ENCODE peak calls at places on chromosomes 16 and 17, in ten cellular contexts. J is MM.1S, F is heart left ventricle, X is cardiac muscle cell, V is cardiac fibroblast, K is dorsolateral prefrontal cortex, U is A549, C is choroid plexus epithelial cell, L is AG09309, N is tibial artery. W is an unnamed sample.

GRCh38 chr17:77836557-77837041 is 121.9 kb upstream of the TNRC6C start:
- DNase-seq in F (no peak), L (no peak), V (peak), N (peak), K (no peak), C (peak), U (no peak), X (no peak), J (no peak), W (no peak)

GRCh38 chr16:81480856-81481821 is 36.5 kb downstream of the CMIP start:
- DNase-seq in L (no peak), X (no peak), U (no peak), V (peak), J (no peak), K (no peak), F (peak), C (peak), N (peak), W (no peak)

GRCh38 chr16:7624871-7625766 is 292.5 kb downstream of the RBFOX1 start:
- DNase-seq in U (no peak), V (no peak), N (no peak), C (no peak), X (no peak), K (no peak), J (no peak), F (no peak), L (no peak), W (no peak)

GRCh38 chr17:2067048-2067452 is 12.1 kb downstream of the HIC1 start:
- DNase-seq in V (peak), K (no peak), C (no peak), J (no peak), X (no peak), N (no peak), F (no peak), U (no peak), L (no peak), W (no peak)

GRCh38 chr17:44901323-44901965 is 2.2 kb upstream of the EFTUD2 start:
- DNase-seq in J (no peak), V (peak), C (peak), F (no peak), L (peak), N (no peak), U (no peak), K (no peak), X (no peak), W (no peak)

GRCh38 chr17:58005728-58006562 is 1.1 kb downstream of the SRSF1 start:
- DNase-seq in X (no peak), K (no peak), U (no peak), C (peak), V (no peak), J (no peak), N (no peak), L (no peak), F (no peak), W (no peak)

GRCh38 chr16:3968556-3968955 is 88.0 kb upstream of the CREBBP start:
- DNase-seq in L (no peak), C (no peak), U (no peak), V (peak), X (no peak), F (no peak), J (no peak), N (no peak), K (no peak), W (no peak)

GRCh38 chr17:17269926-17270773 is 10.9 kb downstream of the COPS3 start:
- DNase-seq in X (no peak), N (no peak), U (no peak), C (peak), K (no peak), L (no peak), J (peak), F (no peak), V (no peak), W (no peak)

GRCh38 chr16:35154627-35155026 is 1695.2 kb downstream of the TP53TG3F start:
- DNase-seq in K (no peak), X (no peak), N (no peak), V (no peak), F (no peak), L (no peak), J (no peak), U (no peak), C (no peak), W (no peak)

GRCh38 chr16:24541534-24541933 is 2.2 kb downstream of the RBBP6 start:
- DNase-seq in U (no peak), F (no peak), J (peak), C (no peak), N (no peak), V (no peak), L (no peak), K (no peak), X (no peak), W (no peak)

GRCh38 chr17:66750756-66751543 is 84.0 kb upstream of the CACNG5 start:
- DNase-seq in N (no peak), U (no peak), F (no peak), V (no peak), J (no peak), X (no peak), L (no peak), K (no peak), C (no peak), W (no peak)

GRCh38 chr16:3131755-3132377 is 3.0 kb upstream of the ZNF213 start:
- DNase-seq in U (no peak), J (peak), V (peak), F (no peak), L (no peak), N (no peak), K (no peak), C (peak), X (peak), W (peak)

GRCh38 chr16:57167951-57168350 is 17.9 kb downstream of the PSME3IP1 start:
- DNase-seq in V (peak), N (no peak), U (no peak), K (no peak), L (peak), F (no peak), C (peak), J (peak), X (peak), W (no peak)
- TF ChIP-seq CTCF in V (peak), N (peak), U (peak), K (peak), L (peak), F (peak), C (peak), J (peak), X (peak), W (no peak)

GRCh38 chr17:41691031-41691777 is 2.5 kb downstream of the EIF1 start:
- DNase-seq in V (peak), F (no peak), U (no peak), C (peak), L (no peak), K (no peak), J (no peak), N (no peak), X (no peak), W (no peak)

GRCh38 chr17:41689497-41690299 is 1.0 kb downstream of the EIF1 start:
- DNase-seq in J (peak), C (peak), K (no peak), V (peak), L (no peak), X (peak), F (peak), U (no peak), N (no peak), W (no peak)

GRCh38 chr17:41688641-41689496 is at the start of gene EIF1:
- DNase-seq in J (peak), X (peak), V (peak), K (peak), L (peak), F (peak), N (peak), C (peak), U (peak), W (peak)

GRCh38 chr17:41690497-41690896 is 1.8 kb downstream of the EIF1 start:
- DNase-seq in V (no peak), J (no peak), N (no peak), U (no peak), X (no peak), K (no peak), C (no peak), L (no peak), F (no peak), W (no peak)

DNA sequence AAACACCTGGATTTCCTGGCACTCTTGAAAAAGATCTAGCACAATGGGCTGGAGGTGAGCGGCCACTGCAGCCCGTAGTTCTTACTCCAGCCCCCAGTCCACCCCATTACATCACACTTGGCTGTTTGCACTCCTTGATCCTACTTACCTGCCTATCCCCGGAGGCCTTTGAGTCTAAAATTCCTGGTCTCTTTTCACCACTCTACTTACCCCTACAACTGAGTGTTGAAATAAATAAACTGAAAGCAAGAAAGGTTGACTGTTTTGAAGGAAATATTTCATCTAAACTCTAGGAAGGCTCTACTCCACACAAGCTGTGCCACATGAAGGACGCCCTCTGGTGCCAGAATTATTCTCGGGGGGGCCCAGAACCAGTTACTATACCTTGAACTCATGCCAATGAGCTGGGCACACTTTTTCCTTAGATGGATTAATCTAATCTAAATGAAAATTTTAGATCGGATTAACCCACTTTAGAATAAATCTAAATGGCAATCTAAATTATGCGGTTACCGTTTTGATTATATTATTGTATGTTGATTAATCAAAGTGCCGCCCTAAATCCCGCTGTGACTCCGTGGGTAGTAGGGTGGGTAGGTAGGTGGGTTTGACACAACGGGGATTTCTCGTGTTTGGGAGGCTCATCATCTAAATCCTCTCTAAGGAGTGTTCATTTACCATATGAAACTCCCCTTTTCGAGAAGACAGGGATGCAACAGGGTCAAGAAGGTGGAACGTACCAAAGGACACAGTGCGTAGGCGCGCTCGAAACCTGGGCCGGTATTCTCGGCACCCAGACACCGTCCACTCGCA is 651 bp upstream of the EIF1 start:
- DNase-seq in F (peak), V (peak), C (peak), J (peak), L (no peak), N (peak), U (no peak), X (peak), K (peak), W (no peak)
- TF ChIP-seq CTCF in F (no peak), V (no peak), C (peak), J (peak), L (peak), N (no peak), U (peak), X (peak), K (peak), W (no peak)

GRCh38 chr17:32446949-32447348 is 2.6 kb downstream of the PSMD11 start:
- DNase-seq in J (no peak), K (no peak), C (no peak), N (no peak), V (no peak), L (no peak), F (no peak), X (no peak), U (no peak), W (no peak)
- TF ChIP-seq CTCF in J (no peak), K (no peak), C (no peak), N (no peak), V (no peak), L (no peak), F (no peak), X (no peak), U (no peak), W (no peak)

GRCh38 chr16:54812229-54812628 is 118.4 kb upstream of the IRX5 start:
- DNase-seq in C (peak), F (no peak), X (no peak), U (no peak), V (peak), L (peak), J (no peak), K (no peak), N (no peak), W (no peak)
- TF ChIP-seq CTCF in C (peak), F (peak), X (peak), U (peak), V (peak), L (peak), J (no peak), K (no peak), N (peak), W (no peak)

GRCh38 chr16:87702325-87702811 is 63.4 kb downstream of the KLHDC4 start:
- DNase-seq in C (peak), L (no peak), V (peak), U (peak), X (peak), F (no peak), K (no peak), N (no peak), J (no peak), W (peak)
- TF ChIP-seq CTCF in C (peak), L (peak), V (peak), U (peak), X (peak), F (peak), K (no peak), N (peak), J (no peak), W (peak)

GRCh38 chr16:66478733-66479511 is 51.8 kb downstream of the BEAN1 start:
- DNase-seq in X (peak), L (no peak), K (peak), V (peak), F (peak), C (peak), J (peak), N (peak), U (peak), W (peak)
- TF ChIP-seq CTCF in X (peak), L (peak), K (peak), V (peak), F (peak), C (peak), J (peak), N (peak), U (peak), W (peak)